ENCODE peak calls at places on chromosome 20, in four cellular contexts. One of them, this sample, is unnamed.

GRCh38 chr20:44019638-44020335 is 105.1 kb downstream of the TOX2 start:
- DNase-seq in astrocyte of the spinal cord: no peak
- DNase-seq in pancreas: peak
- DNase-seq in AG10803: peak
- DNase-seq in this sample: peak

GRCh38 chr20:32581839-32582658 is 3.1 kb downstream of the NOL4L start:
- DNase-seq in pancreas: no peak
- DNase-seq in AG10803: no peak
- DNase-seq in astrocyte of the spinal cord: no peak
- DNase-seq in this sample: no peak

GRCh38 chr20:10469599-10469998 is 34.5 kb downstream of the SLX4IP start:
- DNase-seq in pancreas: no peak
- DNase-seq in astrocyte of the spinal cord: peak
- DNase-seq in AG10803: peak
- DNase-seq in this sample: peak

GRCh38 chr20:53736757-53737403 is 143.2 kb upstream of the ZNF217 start:
- DNase-seq in astrocyte of the spinal cord: no peak
- DNase-seq in AG10803: peak
- DNase-seq in pancreas: no peak
- DNase-seq in this sample: peak

GRCh38 chr20:38725458-38725958 is 1.2 kb downstream of the SLC32A1 start:
- DNase-seq in pancreas: no peak
- DNase-seq in astrocyte of the spinal cord: no peak
- DNase-seq in AG10803: no peak
- DNase-seq in this sample: no peak

GRCh38 chr20:13898012-13898612 is 92.3 kb downstream of the SEL1L2 start:
- DNase-seq in pancreas: no peak
- DNase-seq in AG10803: no peak
- DNase-seq in astrocyte of the spinal cord: no peak
- DNase-seq in this sample: no peak

GRCh38 chr20:9617062-9617461 is 102.7 kb downstream of the LAMP5 start:
- DNase-seq in astrocyte of the spinal cord: peak
- DNase-seq in AG10803: peak
- DNase-seq in pancreas: peak
- DNase-seq in this sample: peak

GRCh38 chr20:45822863-45823262 is 4.2 kb downstream of the TNNC2 start:
- DNase-seq in pancreas: peak
- DNase-seq in astrocyte of the spinal cord: no peak
- DNase-seq in AG10803: peak
- DNase-seq in this sample: no peak

GRCh38 chr20:58650181-58650775 is 805 bp upstream of the STX16 start:
- DNase-seq in AG10803: no peak
- DNase-seq in astrocyte of the spinal cord: no peak
- DNase-seq in pancreas: peak
- DNase-seq in this sample: no peak

GRCh38 chr20:63328026-63328700 is 33.0 kb downstream of the CHRNA4 start:
- DNase-seq in pancreas: no peak
- DNase-seq in astrocyte of the spinal cord: no peak
- DNase-seq in AG10803: no peak
- DNase-seq in this sample: no peak

GRCh38 chr20:49674383-49675352 is 39.0 kb downstream of the B4GALT5 start:
- DNase-seq in astrocyte of the spinal cord: peak
- DNase-seq in pancreas: no peak
- DNase-seq in AG10803: peak
- DNase-seq in this sample: no peak

GRCh38 chr20:62211216-62211615 is 8.9 kb downstream of the HRH3 start:
- DNase-seq in astrocyte of the spinal cord: no peak
- DNase-seq in pancreas: no peak
- DNase-seq in AG10803: no peak
- DNase-seq in this sample: no peak

GRCh38 chr20:41618807-41619294 is 674 bp upstream of the CHD6 start:
- DNase-seq in AG10803: no peak
- DNase-seq in pancreas: no peak
- DNase-seq in astrocyte of the spinal cord: peak
- DNase-seq in this sample: no peak

GRCh38 chr20:36184816-36185776 is 30.6 kb downstream of the EPB41L1 start:
- DNase-seq in AG10803: no peak
- DNase-seq in astrocyte of the spinal cord: no peak
- DNase-seq in pancreas: no peak
- DNase-seq in this sample: no peak

GRCh38 chr20:58393299-58393698 is 4.3 kb downstream of the VAPB start:
- DNase-seq in AG10803: peak
- DNase-seq in astrocyte of the spinal cord: peak
- DNase-seq in pancreas: no peak
- DNase-seq in this sample: peak

GRCh38 chr20:18722381-18722780 is 91.2 kb upstream of the SCP2D1 start:
- DNase-seq in pancreas: no peak
- DNase-seq in astrocyte of the spinal cord: peak
- DNase-seq in AG10803: peak
- DNase-seq in this sample: no peak

GRCh38 chr20:63652192-63652980 is 838 bp downstream of the STMN3 start:
- DNase-seq in AG10803: no peak
- DNase-seq in pancreas: peak
- DNase-seq in astrocyte of the spinal cord: no peak
- DNase-seq in this sample: no peak

GRCh38 chr20:48949304-48950170 is 28.0 kb downstream of the ARFGEF2 start:
- DNase-seq in AG10803: no peak
- DNase-seq in astrocyte of the spinal cord: no peak
- DNase-seq in pancreas: no peak
- DNase-seq in this sample: no peak

GRCh38 chr20:6768228-6769185 is 1.0 kb downstream of the BMP2 start:
- DNase-seq in AG10803: no peak
- DNase-seq in pancreas: peak
- DNase-seq in astrocyte of the spinal cord: peak
- DNase-seq in this sample: peak